ENCODE peak calls at places on chromosomes 16 and 17, in five cellular contexts. Q is thoracic aorta, R is RWPE1, I is fibroblast of mammary gland, N is uterus. Y is an unnamed sample.

GRCh38 chr17:71247455-71248015 is 873.3 kb upstream of the SOX9 start:
- DNase-seq in Q (no peak), R (no peak), I (no peak), N (no peak), Y (no peak)

GRCh38 chr16:71467810-71468209 is 5.8 kb upstream of the ZNF23 start:
- DNase-seq in Q (no peak), R (peak), I (no peak), N (no peak), Y (peak)

GRCh38 chr16:86470964-86471363 is 39.4 kb upstream of the FOXF1 start:
- DNase-seq in Q (no peak), R (no peak), I (no peak), N (no peak), Y (no peak)

GRCh38 chr17:72700226-72700625 is 392.3 kb downstream of the SLC39A11 start:
- DNase-seq in Q (no peak), R (no peak), I (no peak), N (no peak), Y (no peak)

GRCh38 chr16:81778231-81778630 is 860 bp upstream of the PLCG2 start:
- DNase-seq in Q (no peak), R (no peak), I (no peak), N (no peak), Y (no peak)

GRCh38 chr17:3526971-3527370 is 30.6 kb downstream of the TRPV3 start:
- DNase-seq in Q (no peak), R (no peak), I (no peak), N (no peak), Y (no peak)

GRCh38 chr16:84270531-84270930 is 24.1 kb upstream of the WFDC1 start:
- DNase-seq in Q (no peak), R (no peak), I (no peak), N (no peak), Y (no peak)

GRCh38 chr16:4402439-4403132 is 13.8 kb downstream of the CORO7 start:
- DNase-seq in Q (no peak), R (peak), I (peak), N (peak), Y (peak)

GRCh38 chr17:82014971-82015310 is 7.7 kb downstream of the CENPX start:
- DNase-seq in Q (no peak), R (no peak), I (no peak), N (no peak), Y (no peak)

GRCh38 chr16:25260416-25260815 is 2.8 kb upstream of the ZKSCAN2 start:
- DNase-seq in Q (no peak), R (no peak), I (peak), N (no peak), Y (no peak)

GRCh38 chr16:2753523-2754020 is 1.1 kb downstream of the SRRM2 start:
- DNase-seq in Q (no peak), R (no peak), I (peak), N (no peak), Y (no peak)

GRCh38 chr16:11064202-11064540 is 119.8 kb downstream of the CLEC16A start:
- DNase-seq in Q (no peak), R (no peak), I (no peak), N (no peak), Y (no peak)

GRCh38 chr17:9268546-9268945 is 247.2 kb downstream of the NTN1 start:
- DNase-seq in Q (no peak), R (no peak), I (no peak), N (no peak), Y (no peak)

GRCh38 chr16:9885457-9885856 is 296.8 kb downstream of the GRIN2A start:
- DNase-seq in Q (no peak), R (no peak), I (no peak), N (no peak), Y (no peak)

GRCh38 chr17:45160505-45161287 is 979 bp upstream of the HEXIM2 start:
- DNase-seq in Q (no peak), R (no peak), I (peak), N (peak), Y (peak)

GRCh38 chr17:40251576-40251975 is 32.5 kb downstream of the WIPF2 start:
- DNase-seq in Q (no peak), R (peak), I (peak), N (peak), Y (peak)

GRCh38 chr17:79154446-79154845 is 79.8 kb downstream of the ENGASE start:
- DNase-seq in Q (no peak), R (no peak), I (no peak), N (no peak), Y (no peak)

GRCh38 chr17:55825213-55825612 is 74.4 kb downstream of the PCTP start:
- DNase-seq in Q (no peak), R (peak), I (no peak), N (no peak), Y (peak)

GRCh38 chr16:228151-228855 is 946 bp downstream of the LUC7L start:
- DNase-seq in Q (no peak), R (peak), I (no peak), N (no peak), Y (peak)

GRCh38 chr16:893360-893759 is 77.4 kb downstream of the LMF1 start:
- DNase-seq in Q (no peak), R (no peak), I (no peak), N (no peak), Y (no peak)

GRCh38 chr17:35901776-35902175 is 21.6 kb upstream of the CCL5 start:
- DNase-seq in Q (no peak), R (no peak), I (no peak), N (no peak), Y (no peak)

GRCh38 chr16:85555549-85556455 is 57.3 kb upstream of the GSE1 start:
- DNase-seq in Q (no peak), R (peak), I (peak), N (peak), Y (peak)

GRCh38 chr16:87878704-87879103 is 9.4 kb upstream of the SLC7A5 start:
- DNase-seq in Q (no peak), R (no peak), I (no peak), N (no peak), Y (no peak)

GRCh38 chr17:40596261-40596919 is 31.1 kb upstream of the CCR7 start:
- DNase-seq in Q (no peak), R (no peak), I (peak), N (no peak), Y (peak)

GRCh38 chr16:66262253-66263167 is 104.0 kb upstream of the CDH5 start:
- DNase-seq in Q (no peak), R (no peak), I (peak), N (peak), Y (no peak)

GRCh38 chr17:32960815-32961214 is 30.8 kb upstream of the SPACA3 start:
- DNase-seq in Q (no peak), R (no peak), I (peak), N (no peak), Y (no peak)

GRCh38 chr17:32962320-32962707 is 29.3 kb upstream of the SPACA3 start:
- DNase-seq in Q (no peak), R (no peak), I (no peak), N (no peak), Y (no peak)

GRCh38 chr17:32970281-32970680 is 21.4 kb upstream of the SPACA3 start:
- DNase-seq in Q (no peak), R (no peak), I (peak), N (peak), Y (no peak)

GRCh38 chr17:32964541-32964940 is 27.1 kb upstream of the SPACA3 start:
- DNase-seq in Q (no peak), R (no peak), I (no peak), N (no peak), Y (no peak)
- TF ChIP-seq CTCF in Q (no peak), R (no peak), I (no peak), N (no peak), Y (no peak)

DNA sequence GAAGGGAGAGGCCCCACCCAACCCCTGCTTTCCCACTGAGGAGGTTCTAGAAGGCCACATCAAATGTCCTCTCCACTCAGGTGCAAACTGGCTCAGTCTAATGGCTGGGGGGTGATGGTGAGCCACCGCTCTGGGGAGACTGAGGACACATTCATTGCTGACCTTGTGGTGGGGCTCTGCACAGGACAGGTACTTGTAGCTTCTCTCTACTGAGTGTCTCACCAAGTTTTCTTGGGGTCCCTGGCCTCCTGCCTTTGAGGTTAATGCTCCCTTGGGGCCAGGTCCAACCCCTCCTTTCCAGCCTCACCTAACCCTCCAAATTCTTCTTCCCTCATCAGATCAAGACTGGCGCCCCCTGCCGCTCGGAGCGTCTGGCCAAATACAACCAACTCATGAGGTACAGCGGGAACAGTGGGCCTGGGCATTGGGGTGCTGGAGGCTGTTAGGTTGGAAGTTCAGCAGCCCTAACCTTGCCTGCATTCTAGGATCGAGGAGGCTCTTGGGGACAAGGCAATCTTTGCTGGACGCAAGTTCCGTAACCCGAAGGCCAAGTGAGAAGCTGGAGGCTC is 5.7 kb downstream of the ENO3 start:
- DNase-seq in Q (no peak), R (no peak), I (no peak), N (no peak), Y (no peak)
- TF ChIP-seq CTCF in Q (no peak), R (no peak), I (peak), N (no peak), Y (no peak)

GRCh38 chr17:50508573-50509460 is 578 bp downstream of the MYCBPAP start:
- DNase-seq in Q (no peak), R (no peak), I (no peak), N (no peak), Y (no peak)

GRCh38 chr17:50511058-50511457 is 2.8 kb downstream of the MYCBPAP start:
- DNase-seq in Q (no peak), R (no peak), I (peak), N (no peak), Y (no peak)

GRCh38 chr17:50506298-50506697 is 1.9 kb upstream of the MYCBPAP start:
- DNase-seq in Q (no peak), R (no peak), I (no peak), N (no peak), Y (no peak)

GRCh38 chr17:50505731-50506130 is 2.5 kb upstream of the MYCBPAP start:
- DNase-seq in Q (no peak), R (no peak), I (no peak), N (no peak), Y (no peak)

GRCh38 chr17:50507871-50508572 is at the start of gene MYCBPAP:
- DNase-seq in Q (peak), R (no peak), I (peak), N (peak), Y (no peak)
- TF ChIP-seq CTCF in Q (peak), R (no peak), I (no peak), N (peak), Y (no peak)

GRCh38 chr17:4534928-4535666 is 20.1 kb downstream of the MYBBP1A start:
- DNase-seq in Q (no peak), R (no peak), I (no peak), N (no peak), Y (no peak)

GRCh38 chr17:4535667-4536258 is 19.4 kb downstream of the MYBBP1A start:
- DNase-seq in Q (no peak), R (no peak), I (no peak), N (no peak), Y (no peak)

GRCh38 chr17:4533522-4534502 is 21.4 kb downstream of the MYBBP1A start:
- DNase-seq in Q (no peak), R (no peak), I (no peak), N (no peak), Y (peak)

GRCh38 chr17:4532860-4533521 is 22.2 kb downstream of the MYBBP1A start:
- DNase-seq in Q (no peak), R (no peak), I (no peak), N (no peak), Y (no peak)

GRCh38 chr17:4534515-4534914 is 20.7 kb downstream of the MYBBP1A start:
- DNase-seq in Q (no peak), R (no peak), I (no peak), N (no peak), Y (no peak)
- TF ChIP-seq CTCF in Q (no peak), R (no peak), I (no peak), N (no peak), Y (no peak)

DNA sequence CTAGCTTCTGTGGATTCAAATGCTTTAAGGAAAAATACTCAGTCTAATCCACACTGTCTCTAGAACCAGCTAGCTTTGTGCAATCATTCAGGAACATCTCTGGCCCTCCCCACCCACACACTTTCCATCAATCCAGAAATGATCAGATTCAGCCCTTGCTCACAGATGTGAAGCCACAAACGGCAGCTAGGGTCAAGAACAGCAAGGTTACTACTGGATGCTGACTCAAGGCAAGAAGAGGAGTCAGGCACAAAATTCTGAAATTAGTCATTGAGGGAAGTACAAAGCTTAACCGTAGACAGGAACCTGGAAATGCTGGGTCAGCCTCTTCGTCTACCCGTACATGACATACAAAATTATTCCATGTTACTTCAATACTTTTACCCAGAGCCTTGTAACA is 174.6 kb downstream of the CDH13 start:
- DNase-seq in Q (no peak), R (no peak), I (peak), N (no peak), Y (no peak)
- TF ChIP-seq CTCF in Q (no peak), R (no peak), I (no peak), N (no peak), Y (no peak)

DNA sequence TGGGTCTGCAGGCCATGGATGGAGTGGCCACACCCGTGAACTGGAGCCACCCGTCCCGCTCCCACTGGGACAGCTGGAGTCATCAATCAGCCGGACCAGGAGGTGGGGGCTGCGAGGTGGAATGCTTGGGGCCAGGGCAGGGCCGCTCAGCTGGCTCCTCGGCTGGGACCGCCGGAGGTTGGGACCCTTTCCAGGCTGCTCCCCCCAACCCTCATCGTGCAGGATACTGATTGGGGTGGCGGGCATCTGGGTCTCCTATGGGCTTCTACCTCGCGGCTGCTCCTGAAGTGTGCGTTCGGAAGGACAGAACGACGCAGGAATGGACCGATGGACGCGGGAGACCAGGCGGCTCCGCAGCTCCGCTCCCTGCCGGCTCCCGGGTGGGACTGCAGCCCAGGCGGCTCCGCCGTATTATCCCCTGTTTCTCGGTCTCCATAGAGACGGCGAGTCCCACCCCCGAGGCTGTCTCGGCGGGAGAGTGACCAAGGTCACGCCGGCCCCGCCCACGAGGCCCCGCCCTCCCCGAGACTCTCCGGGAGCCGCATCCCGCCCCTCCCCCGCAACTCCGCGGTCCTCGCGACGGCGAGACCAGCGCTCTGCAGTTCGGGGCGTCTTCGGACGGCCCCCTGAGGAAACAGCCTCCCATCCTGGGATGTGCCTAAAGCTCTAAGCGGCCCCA is at the start of gene TPPP3:
- DNase-seq in Q (peak), R (peak), I (peak), N (peak), Y (no peak)
- TF ChIP-seq CTCF in Q (peak), R (peak), I (peak), N (peak), Y (no peak)

DNA sequence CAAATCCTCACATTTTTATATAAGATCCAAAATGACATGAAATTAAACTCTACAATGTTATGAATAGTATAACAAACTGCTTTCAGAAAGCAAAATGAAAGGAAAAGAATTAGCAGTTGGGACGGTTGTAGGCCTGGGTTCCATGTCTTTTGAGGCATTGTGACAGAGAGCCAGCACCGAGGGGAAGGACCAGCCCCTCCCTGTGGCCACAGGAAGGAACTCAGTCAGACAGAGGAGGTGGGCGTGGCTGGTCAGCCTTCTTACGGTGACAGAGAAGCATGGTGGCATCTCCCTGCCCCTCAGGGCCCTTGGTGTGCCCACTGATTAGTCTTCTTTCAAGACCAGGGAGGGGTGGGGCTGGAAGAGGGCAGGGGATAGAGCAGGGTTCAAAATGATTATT is 5.7 kb downstream of the ZNF319 start:
- DNase-seq in Q (no peak), R (no peak), I (peak), N (no peak), Y (peak)
- TF ChIP-seq CTCF in Q (no peak), R (no peak), I (peak), N (no peak), Y (peak)

DNA sequence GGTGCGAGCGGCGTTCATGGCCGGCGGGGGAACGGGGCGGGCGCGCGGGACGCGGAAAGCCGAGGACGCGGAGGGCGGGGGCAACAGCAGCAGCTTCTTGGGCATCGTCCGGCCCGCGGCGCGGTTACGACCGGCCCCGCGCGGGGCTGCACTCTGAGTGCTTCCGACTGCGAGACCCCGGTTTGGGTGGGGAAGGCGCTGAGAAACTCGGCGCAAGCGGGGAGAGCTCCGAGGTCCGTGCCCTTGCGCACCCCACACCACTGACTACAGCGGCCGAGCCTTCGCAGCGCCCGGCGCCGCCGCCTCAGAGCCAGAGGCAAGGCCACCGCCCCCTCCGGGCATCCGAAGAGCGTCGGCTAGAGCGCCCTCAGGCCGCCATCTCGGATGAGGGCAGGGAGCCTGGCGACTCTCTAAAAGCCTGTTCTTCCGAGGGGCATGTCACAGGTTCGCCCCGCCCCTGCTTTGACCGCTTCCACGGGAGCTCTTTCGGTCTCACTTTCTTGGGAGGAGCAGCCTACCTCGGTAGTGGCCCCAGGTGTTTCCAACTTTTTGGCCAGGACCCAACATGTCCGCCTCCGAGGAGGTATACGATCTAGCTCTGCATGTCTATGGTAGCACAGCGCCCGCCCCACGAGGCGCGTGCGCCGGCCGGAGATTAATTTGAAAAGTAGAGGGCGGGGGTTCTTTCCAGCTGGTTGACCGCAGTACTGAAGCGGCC is at the start of gene PRPSAP1:
- DNase-seq in Q (peak), R (peak), I (peak), N (peak), Y (peak)
- TF ChIP-seq CTCF in Q (peak), R (no peak), I (peak), N (peak), Y (peak)

GRCh38 chr16:30490210-30490609 is 17.7 kb downstream of the ITGAL start:
- DNase-seq in Q (no peak), R (peak), I (no peak), N (no peak), Y (peak)
- TF ChIP-seq CTCF in Q (no peak), R (no peak), I (no peak), N (no peak), Y (no peak)

DNA sequence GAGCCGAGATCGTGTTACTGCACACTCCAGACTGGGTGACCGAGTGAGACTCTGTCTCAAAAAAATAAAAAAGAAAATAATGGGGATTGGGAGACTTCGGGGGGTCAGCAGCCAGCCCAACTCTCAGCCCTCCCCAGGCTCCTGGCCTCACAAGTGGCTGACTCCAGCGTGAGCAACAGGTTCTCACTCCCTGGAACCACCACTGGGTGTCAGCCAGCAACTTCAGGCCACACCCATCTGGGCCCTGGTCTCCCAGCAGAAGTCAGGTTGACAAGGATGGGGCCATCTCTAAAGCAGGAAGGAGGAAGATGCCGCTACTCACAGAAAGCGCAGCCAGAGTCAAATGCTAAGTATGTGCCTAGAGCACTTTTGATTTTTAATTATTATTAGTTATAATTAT is 139.4 kb downstream of the C16orf78 start:
- DNase-seq in Q (no peak), R (no peak), I (peak), N (no peak), Y (peak)
- TF ChIP-seq CTCF in Q (no peak), R (no peak), I (no peak), N (no peak), Y (no peak)

Y was measured in MCF 10A.